ENCODE peak calls at places on chromosomes 6 and 20, in eight cellular contexts. P is H54; Y is NCI-H187; E is activated T-helper 1 cell treated with Interleukin-2 at 50 U/mL for 16 hours; G is NAMALWA; K is colonic mucosa; Z is amniotic stem cell; L is activated CD4-positive, alpha-beta T cell treated with anti-CD3 and anti-CD28 coated beads, Interleukin-2, amount 50 U/mL, for 1 hour. X is an unnamed sample.

GRCh38 chr20:63736893-63737689 is 627 bp downstream of the LIME1 start:
- DNase-seq in E (peak), L (peak), Z (no peak), K (peak), P (no peak), G (peak), Y (no peak), X (peak)

GRCh38 chr20:63505723-63506122 is 6.8 kb upstream of the EEF1A2 start:
- DNase-seq in Z (no peak), K (no peak), Y (no peak), L (no peak), E (no peak), G (no peak), P (no peak), X (no peak)

GRCh38 chr6:137494967-137495595 is 887 bp upstream of the OLIG3 start:
- DNase-seq in E (no peak), K (no peak), L (no peak), Z (no peak), Y (no peak), G (no peak), P (no peak), X (no peak)

GRCh38 chr20:9878096-9878495 is 39.2 kb upstream of the PAK5 start:
- DNase-seq in G (no peak), Y (no peak), K (no peak), P (no peak), E (no peak), Z (no peak), L (no peak), X (no peak)

GRCh38 chr6:151822252-151823111 is 15.0 kb downstream of the ESR1 start:
- DNase-seq in G (peak), K (no peak), E (no peak), Y (no peak), P (no peak), L (no peak), Z (no peak), X (no peak)

GRCh38 chr6:155050311-155050710 is 55.2 kb downstream of the TIAM2 start:
- DNase-seq in E (no peak), Z (no peak), K (no peak), L (peak), P (no peak), G (no peak), Y (no peak), X (no peak)

GRCh38 chr20:62339647-62340062 is 27.5 kb downstream of the LAMA5 start:
- DNase-seq in K (no peak), E (no peak), Z (no peak), P (no peak), G (peak), L (no peak), Y (no peak), X (no peak)

GRCh38 chr6:168186438-168186837 is 107.4 kb upstream of the FRMD1 start:
- DNase-seq in P (no peak), K (no peak), E (no peak), G (no peak), Z (no peak), L (no peak), Y (no peak), X (no peak)

GRCh38 chr20:61803903-61804804 is 261.5 kb downstream of the TAF4 start:
- DNase-seq in K (no peak), E (no peak), L (no peak), Z (no peak), P (no peak), Y (no peak), G (no peak), X (no peak)

GRCh38 chr20:43404880-43405279 is 52.8 kb upstream of the SRSF6 start:
- DNase-seq in E (no peak), K (no peak), G (peak), P (peak), L (no peak), Z (no peak), Y (no peak), X (no peak)

GRCh38 chr20:8144282-8145245 is 12.5 kb downstream of the PLCB1 start:
- DNase-seq in E (no peak), L (no peak), Y (no peak), Z (no peak), G (no peak), K (no peak), P (no peak), X (no peak)

GRCh38 chr20:56798634-56799033 is 169.5 kb downstream of the TFAP2C start:
- DNase-seq in Z (no peak), G (no peak), E (no peak), K (no peak), L (no peak), P (no peak), Y (no peak), X (no peak)

GRCh38 chr6:26576929-26577719 is 19.6 kb upstream of the ABT1 start:
- DNase-seq in G (no peak), K (peak), L (peak), Z (peak), P (no peak), E (peak), Y (no peak), X (no peak)

GRCh38 chr6:138972226-138972665 is 15.8 kb downstream of the REPS1 start:
- DNase-seq in L (no peak), P (no peak), G (no peak), K (no peak), E (no peak), Y (no peak), Z (no peak), X (no peak)

GRCh38 chr6:119830494-119831295 is 481.1 kb upstream of the MAN1A1 start:
- DNase-seq in Z (no peak), E (no peak), G (no peak), L (no peak), K (no peak), Y (peak), P (no peak), X (no peak)

GRCh38 chr20:54048489-54048888 is 21.9 kb downstream of the BCAS1 start:
- DNase-seq in K (no peak), Z (no peak), G (no peak), L (no peak), E (no peak), P (no peak), Y (no peak), X (no peak)

GRCh38 chr6:110103260-110103659 is 76.2 kb downstream of the WASF1 start:
- DNase-seq in Y (no peak), K (no peak), Z (no peak), E (no peak), G (no peak), L (no peak), P (no peak), X (no peak)

GRCh38 chr20:59740621-59741020 is 136.3 kb downstream of the PHACTR3 start:
- DNase-seq in G (no peak), L (no peak), Z (no peak), Y (no peak), P (no peak), E (no peak), K (no peak), X (no peak)

GRCh38 chr6:161080263-161080970 is 88.8 kb downstream of the MAP3K4 start:
- DNase-seq in Z (no peak), E (no peak), L (peak), Y (no peak), K (no peak), G (no peak), P (no peak), X (no peak)

GRCh38 chr6:149166324-149166723 is 151.2 kb upstream of the TAB2 start:
- DNase-seq in L (no peak), E (no peak), K (no peak), Z (no peak), G (no peak), P (no peak), Y (no peak), X (no peak)

GRCh38 chr6:139161169-139161568 is 26.3 kb downstream of the HECA start:
- DNase-seq in Z (no peak), P (no peak), E (peak), G (peak), K (no peak), Y (no peak), L (peak), X (no peak)

GRCh38 chr6:15066433-15067337 is 179.2 kb upstream of the JARID2 start:
- DNase-seq in P (no peak), K (peak), Z (no peak), Y (no peak), L (no peak), G (no peak), E (no peak), X (no peak)

GRCh38 chr6:40390144-40390800 is 196.9 kb downstream of the LRFN2 start:
- DNase-seq in L (no peak), Y (no peak), Z (no peak), P (no peak), G (no peak), E (no peak), K (no peak), X (no peak)

GRCh38 chr6:16712931-16713484 is 48.3 kb downstream of the ATXN1 start:
- DNase-seq in P (no peak), Y (no peak), E (no peak), L (no peak), Z (peak), K (no peak), G (peak), X (peak)